ENCODE peak calls at places on chromosomes 2 and 18, in six cellular contexts. E, M, H, R, C and P are unnamed samples. For H3K4me1, the result is how much of the 10 kb centered on the place peaks cover.

GRCh38 chr2:32009479-32010256 is 1.1 kb downstream of the MEMO1 start:
- DNase-seq in E (peak), M (no peak), H (peak), R (peak), C (peak), P (peak)

GRCh38 chr2:236861196-236861875 is 224.4 kb upstream of the COPS8 start:
- DNase-seq in E (no peak), M (no peak), H (peak), R (no peak), C (no peak), P (no peak)

GRCh38 chr2:175153-175786 is 88.6 kb downstream of the SH3YL1 start:
- DNase-seq in E (no peak), M (no peak), H (no peak), R (no peak), C (peak), P (no peak)

GRCh38 chr2:23621616-23622015 is 236.6 kb downstream of the KLHL29 start:
- DNase-seq in E (no peak), M (no peak), H (no peak), R (no peak), C (no peak), P (no peak)

GRCh38 chr2:37489536-37489935 is 145.1 kb downstream of the QPCT start:
- DNase-seq in E (no peak), M (peak), H (no peak), R (no peak), C (no peak), P (no peak)

GRCh38 chr2:144938308-144938709 is 418.4 kb upstream of the ZEB2 start:
- DNase-seq in E (no peak), M (peak), H (no peak), R (no peak), C (peak), P (no peak)

GRCh38 chr2:128605421-128605820 is 286.8 kb upstream of the HS6ST1 start:
- DNase-seq in E (no peak), M (no peak), H (no peak), R (no peak), C (no peak), P (peak)

GRCh38 chr18:74562080-74562725 is 27.9 kb downstream of the CNDP1 start:
- DNase-seq in E (peak), M (no peak), H (no peak), R (no peak), C (no peak), P (no peak)

GRCh38 chr2:158602027-158602426 is 145.3 kb downstream of the PKP4 start:
- DNase-seq in E (peak), M (no peak), H (no peak), R (no peak), C (no peak), P (no peak)

GRCh38 chr18:23922939-23923338 is 91.6 kb upstream of the TTC39C start:
- DNase-seq in E (no peak), M (no peak), H (no peak), R (no peak), C (no peak), P (no peak)

GRCh38 chr2:159076233-159076632 is 107.8 kb downstream of the TANC1 start:
- DNase-seq in E (no peak), M (peak), H (no peak), R (no peak), C (peak), P (no peak)

GRCh38 chr18:1094408-1094807 is 189.7 kb downstream of the ADCYAP1 start:
- DNase-seq in E (no peak), M (no peak), H (no peak), R (no peak), C (peak), P (no peak)

GRCh38 chr2:158835431-158835830 is 40.3 kb downstream of the DAPL1 start:
- DNase-seq in E (no peak), M (no peak), H (no peak), R (no peak), C (no peak), P (no peak)

GRCh38 chr2:238117199-238118154 is 17.3 kb downstream of the ESPNL start:
- DNase-seq in E (peak), M (peak), H (no peak), R (no peak), C (peak), P (no peak)

GRCh38 chr18:6205706-6206105 is 209.0 kb downstream of the L3MBTL4 start:
- DNase-seq in E (peak), M (peak), H (no peak), R (no peak), C (peak), P (no peak)

GRCh38 chr2:216298719-216299118 is 73.6 kb downstream of the MARCHF4 start:
- DNase-seq in E (peak), M (peak), H (no peak), R (no peak), C (peak), P (no peak)

GRCh38 chr2:85698880-85699254 is 4.7 kb downstream of the GNLY start:
- DNase-seq in E (no peak), M (no peak), H (no peak), R (no peak), C (no peak), P (no peak)

GRCh38 chr18:30451976-30452375 is 590.6 kb downstream of the DSC3 start:
- DNase-seq in E (peak), M (no peak), H (no peak), R (no peak), C (no peak), P (no peak)

GRCh38 chr18:35577045-35577848 is 4.3 kb upstream of the GALNT1 start:
- DNase-seq in E (no peak), M (no peak), H (no peak), R (no peak), C (no peak), P (no peak)

GRCh38 chr2:203534486-203535077 is 519 bp downstream of the RAPH1 start:
- DNase-seq in E (peak), M (no peak), H (no peak), R (no peak), C (peak), P (no peak)

GRCh38 chr2:195646424-195646823 is 10.6 kb upstream of the SLC39A10 start:
- DNase-seq in E (no peak), M (no peak), H (peak), R (no peak), C (no peak), P (peak)

GRCh38 chr2:114139542-114139941 is 249.7 kb downstream of the ACTR3 start:
- DNase-seq in E (no peak), M (no peak), H (no peak), R (no peak), C (no peak), P (no peak)

GRCh38 chr2:190879474-190880373 is 897 bp upstream of the GLS start:
- DNase-seq in E (peak), M (no peak), H (no peak), R (no peak), C (no peak), P (no peak)

GRCh38 chr2:216636570-216637450 is 3.6 kb downstream of the IGFBP2 start:
- DNase-seq in E (peak), M (peak), H (peak), R (peak), C (peak), P (peak)

GRCh38 chr2:24214880-24215279 is 40.0 kb downstream of the FAM228A start:
- DNase-seq in E (no peak), M (no peak), H (no peak), R (no peak), C (no peak), P (no peak)

GRCh38 chr18:75097491-75098225 is 111.3 kb downstream of the PTGR3 start:
- DNase-seq in E (no peak), M (no peak), H (peak), R (no peak), C (no peak), P (no peak)

GRCh38 chr2:223947711-223948205 is 2.6 kb upstream of the WDFY1 start:
- DNase-seq in E (no peak), M (no peak), H (no peak), R (peak), C (no peak), P (no peak)

GRCh38 chr2:1494257-1494656 is 81.0 kb downstream of the TPO start:
- DNase-seq in E (no peak), M (no peak), H (no peak), R (no peak), C (no peak), P (no peak)

GRCh38 chr2:212528106-212528856 is 10.3 kb downstream of the ERBB4 start:
- DNase-seq in E (no peak), M (no peak), H (no peak), R (no peak), C (no peak), P (no peak)

GRCh38 chr18:61896767-61897166 is 4.0 kb upstream of the RNF152 start:
- DNase-seq in E (no peak), M (peak), H (no peak), R (peak), C (peak), P (no peak)

GRCh38 chr2:9228088-9228751 is 21.6 kb downstream of the ASAP2 start:
- DNase-seq in E (peak), M (peak), H (peak), R (no peak), C (peak), P (no peak)

GRCh38 chr2:178282075-178282474 is 87.8 kb downstream of the OSBPL6 start:
- DNase-seq in E (no peak), M (peak), H (no peak), R (no peak), C (peak), P (peak)

GRCh38 chr2:113342650-113343049 is 63.9 kb upstream of the PAX8 start:
- DNase-seq in E (no peak), M (no peak), H (no peak), R (no peak), C (no peak), P (no peak)

GRCh38 chr2:150586858-150587257 is 99.4 kb upstream of the RND3 start:
- DNase-seq in E (peak), M (peak), H (no peak), R (no peak), C (peak), P (no peak)

GRCh38 chr2:39664898-39665591 is 672 bp upstream of the TMEM178A start:
- DNase-seq in E (no peak), M (no peak), H (peak), R (no peak), C (no peak), P (peak)

GRCh38 chr2:168643979-168644378 is 158.5 kb upstream of the NOSTRIN start:
- DNase-seq in E (no peak), M (peak), H (no peak), R (no peak), C (no peak), P (no peak)

GRCh38 chr2:118016911-118017310 is 3.0 kb upstream of the CCDC93 start:
- DNase-seq in E (peak), M (no peak), H (no peak), R (no peak), C (peak), P (no peak)

GRCh38 chr2:7709907-7710306 is 792.7 kb downstream of the RNF144A start:
- DNase-seq in E (no peak), M (peak), H (no peak), R (no peak), C (no peak), P (no peak)

DNA sequence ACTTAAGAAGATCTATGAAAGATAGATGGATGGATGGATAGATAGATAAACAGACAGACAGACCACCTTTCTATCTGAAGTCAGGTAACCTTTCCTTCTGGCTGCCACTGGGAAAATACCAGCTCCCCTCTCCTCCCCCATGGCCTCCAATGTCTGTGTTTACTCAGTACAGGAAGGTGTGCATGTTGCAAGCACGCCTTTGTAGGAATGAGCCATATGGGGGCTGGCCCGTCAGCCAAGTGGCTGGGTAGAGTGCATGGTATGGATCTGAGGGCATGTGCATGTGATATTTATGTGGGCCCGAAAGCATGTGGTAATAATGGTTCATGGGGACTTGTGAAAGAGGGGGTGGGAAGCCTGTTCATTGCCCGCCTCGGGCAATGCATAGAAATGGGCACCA is 109.2 kb upstream of the FZD7 start:
- DNase-seq in E (peak), M (no peak), H (no peak), R (no peak), C (no peak), P (no peak)
- H2AK5ac ChIP-seq in E (no peak), M (no peak), H (no peak), R (no peak), C (no peak), P (no peak)

GRCh38 chr2:47040662-47041061 is 114.4 kb downstream of the STPG4 start:
- DNase-seq in E (no peak), M (no peak), H (no peak), R (no peak), C (no peak), P (no peak)

GRCh38 chr2:47039502-47039870 is 115.6 kb downstream of the STPG4 start:
- DNase-seq in E (no peak), M (no peak), H (no peak), R (no peak), C (peak), P (no peak)

GRCh38 chr2:47039913-47040562 is 115.1 kb downstream of the STPG4 start:
- DNase-seq in E (no peak), M (peak), H (no peak), R (no peak), C (peak), P (no peak)

GRCh38 chr2:47037678-47038077 is 117.4 kb downstream of the STPG4 start:
- DNase-seq in E (peak), M (no peak), H (no peak), R (no peak), C (no peak), P (no peak)

GRCh38 chr2:47038656-47039501 is 116.2 kb downstream of the STPG4 start:
- DNase-seq in E (no peak), M (no peak), H (no peak), R (no peak), C (peak), P (no peak)
- H2AFZ ChIP-seq in E (no peak), M (peak), H (no peak), R (no peak), C (no peak), P (no peak)

GRCh38 chr2:108616731-108617161 is 82.5 kb downstream of the LIMS1 start:
- DNase-seq in E (peak), M (peak), H (no peak), R (no peak), C (peak), P (no peak)
- H3K4me1 ChIP-seq in E (under half), M (under half), H (under half), R (under half), C (under half), P (under half)

GRCh38 chr2:136207665-136208064 is 89.7 kb upstream of the CXCR4 start:
- DNase-seq in E (no peak), M (no peak), H (no peak), R (no peak), C (no peak), P (no peak)

GRCh38 chr2:136204959-136205358 is 87.0 kb upstream of the CXCR4 start:
- DNase-seq in E (no peak), M (no peak), H (no peak), R (no peak), C (no peak), P (no peak)

GRCh38 chr2:136205615-136206014 is 87.7 kb upstream of the CXCR4 start:
- DNase-seq in E (no peak), M (no peak), H (no peak), R (no peak), C (no peak), P (no peak)

GRCh38 chr2:136207030-136207623 is 89.2 kb upstream of the CXCR4 start:
- DNase-seq in E (no peak), M (no peak), H (no peak), R (no peak), C (no peak), P (no peak)

GRCh38 chr2:136206613-136207012 is 88.7 kb upstream of the CXCR4 start:
- DNase-seq in E (no peak), M (no peak), H (no peak), R (no peak), C (no peak), P (no peak)
- H2AK5ac ChIP-seq in E (no peak), M (no peak), H (no peak), R (no peak), C (no peak), P (no peak)

DNA sequence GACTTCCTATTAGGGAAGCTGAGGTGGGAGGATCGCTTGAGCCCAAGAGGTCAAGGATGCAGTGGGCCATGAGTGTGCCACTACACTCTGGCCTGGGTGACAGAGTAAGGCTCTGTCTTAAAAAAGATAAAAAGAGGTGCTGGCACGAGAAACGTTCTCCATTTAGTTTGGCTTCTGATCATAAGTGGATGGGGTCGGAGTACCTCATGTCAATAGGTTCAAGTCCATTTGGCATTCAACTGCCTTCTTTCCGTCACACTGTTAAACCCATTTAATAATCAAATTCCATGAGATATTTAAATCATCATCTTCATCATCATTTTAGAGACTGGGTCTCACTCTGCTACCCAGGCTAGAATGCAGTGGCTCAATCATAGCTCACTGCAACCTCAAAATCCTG is 9.2 kb downstream of the COX7A2L start:
- DNase-seq in E (no peak), M (no peak), H (peak), R (no peak), C (no peak), P (no peak)
- H2AFZ ChIP-seq in E (no peak), M (no peak), H (no peak), R (no peak), C (no peak), P (no peak)

GRCh38 chr2:221264318-221264717 is 307.8 kb downstream of the EPHA4 start:
- DNase-seq in E (no peak), M (no peak), H (no peak), R (no peak), C (no peak), P (no peak)

GRCh38 chr2:221272729-221273128 is 299.4 kb downstream of the EPHA4 start:
- DNase-seq in E (no peak), M (no peak), H (no peak), R (no peak), C (no peak), P (no peak)

GRCh38 chr2:221262651-221263050 is 309.5 kb downstream of the EPHA4 start:
- DNase-seq in E (peak), M (no peak), H (no peak), R (no peak), C (no peak), P (no peak)

GRCh38 chr2:221263572-221263971 is 308.5 kb downstream of the EPHA4 start:
- DNase-seq in E (no peak), M (no peak), H (no peak), R (no peak), C (no peak), P (no peak)

DNA sequence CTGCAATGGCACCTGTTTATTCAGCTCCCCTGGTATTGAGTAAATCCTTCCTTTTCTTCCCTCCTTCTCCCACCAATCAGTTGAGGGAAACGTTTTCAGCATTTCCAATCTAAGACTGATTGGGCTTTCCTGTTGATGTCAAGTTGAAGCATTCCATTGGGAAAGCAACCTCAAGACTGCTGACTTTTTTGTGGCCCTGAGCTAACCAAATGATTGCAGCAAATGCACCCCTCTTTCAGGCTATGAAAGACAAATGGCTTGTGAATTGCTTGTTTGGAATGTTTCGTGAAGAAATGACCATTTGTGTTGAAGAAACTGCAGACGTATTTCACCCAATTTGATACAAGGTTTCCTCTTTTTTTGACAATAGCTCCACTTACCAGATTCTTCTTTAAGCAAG is 303.5 kb downstream of the EPHA4 start:
- DNase-seq in E (no peak), M (no peak), H (no peak), R (no peak), C (no peak), P (no peak)
- H3K4me1 ChIP-seq in E (under half), M (under half), H (under half), R (under half), C (under half), P (under half)

GRCh38 chr2:64081046-64081445 is 61.8 kb upstream of the VPS54 start:
- DNase-seq in E (no peak), M (no peak), H (no peak), R (no peak), C (no peak), P (no peak)
- H2AK5ac ChIP-seq in E (no peak), M (no peak), H (no peak), R (no peak), C (no peak), P (no peak)

GRCh38 chr2:173631123-173631450 is 276.4 kb downstream of the CDCA7 start:
- DNase-seq in E (peak), M (peak), H (no peak), R (no peak), C (peak), P (no peak)
- H2AFZ ChIP-seq in E (no peak), M (peak), H (no peak), R (peak), C (no peak), P (no peak)